ENCODE peak calls at places on chromosomes 2 and 18, in five cellular contexts. I is tibial nerve; G is ovary; Y is H9; C is CD8-positive, alpha-beta memory T cell. Z is an unnamed sample.
A peak's percentile ranks its signal among the peaks of the same experiment; 100 is the strongest.

GRCh38 chr2:172427990-172428840 is 829 bp downstream of the ITGA6 start:
- DNase-seq in I (peak; percentile 26), G (peak; percentile 18), Y (peak; percentile 63), C (peak; percentile 34), Z (no peak)

GRCh38 chr2:88626171-88627054 is 851 bp downstream of the EIF2AK3 start:
- DNase-seq in I (no peak), G (peak; percentile 26), Y (peak; percentile 45), C (peak; percentile 53), Z (no peak)

GRCh38 chr2:196808281-196808680 is 874 bp downstream of the C2orf66 start:
- DNase-seq in I (no peak), G (no peak), Y (no peak), C (no peak), Z (no peak)

GRCh38 chr2:10360460-10361219 is 57.9 kb downstream of the HPCAL1 start:
- DNase-seq in I (no peak), G (no peak), Y (no peak), C (no peak), Z (no peak)

GRCh38 chr2:70489165-70489564 is 64.5 kb downstream of the TGFA start:
- DNase-seq in I (no peak), G (no peak), Y (no peak), C (no peak), Z (no peak)

GRCh38 chr18:59353079-59353680 is 5.9 kb downstream of the LMAN1 start:
- DNase-seq in I (no peak), G (no peak), Y (no peak), C (no peak), Z (no peak)

GRCh38 chr2:62007555-62007954 is 102.1 kb downstream of the COMMD1 start:
- DNase-seq in I (no peak), G (no peak), Y (no peak), C (no peak), Z (no peak)

GRCh38 chr2:166333809-166334208 is 41.9 kb downstream of the SCN9A start:
- DNase-seq in I (no peak), G (no peak), Y (no peak), C (no peak), Z (no peak)

GRCh38 chr2:177796011-177796410 is 276.6 kb downstream of the PDE11A start:
- DNase-seq in I (no peak), G (no peak), Y (no peak), C (no peak), Z (no peak)

GRCh38 chr2:162430323-162430722 is 86.4 kb downstream of the GCA start:
- DNase-seq in I (no peak), G (no peak), Y (no peak), C (no peak), Z (no peak)

GRCh38 chr2:196441527-196441926 is 198.0 kb upstream of the CCDC150 start:
- DNase-seq in I (no peak), G (no peak), Y (no peak), C (no peak), Z (no peak)

GRCh38 chr18:57589162-57589561 is 2.7 kb upstream of the FECH start:
- DNase-seq in I (no peak), G (no peak), Y (no peak), C (no peak), Z (no peak)

GRCh38 chr2:780581-780980 is 103.4 kb upstream of the TMEM18 start:
- DNase-seq in I (no peak), G (no peak), Y (no peak), C (no peak), Z (no peak)

GRCh38 chr18:57426187-57426586 is 9.0 kb upstream of the ONECUT2 start:
- DNase-seq in I (no peak), G (no peak), Y (no peak), C (no peak), Z (no peak)

GRCh38 chr2:239818531-239819011 is 206.6 kb downstream of the NDUFA10 start:
- DNase-seq in I (no peak), G (no peak), Y (peak; percentile 17), C (no peak), Z (no peak)

GRCh38 chr2:28063492-28063962 is 173.0 kb downstream of the BABAM2 start:
- DNase-seq in I (no peak), G (no peak), Y (no peak), C (no peak), Z (no peak)

GRCh38 chr2:120722603-120723421 is 12.9 kb upstream of the GLI2 start:
- DNase-seq in I (no peak), G (no peak), Y (peak; percentile 40), C (no peak), Z (no peak)

GRCh38 chr2:47072018-47072691 is 83.0 kb downstream of the STPG4 start:
- DNase-seq in I (peak; percentile 82), G (peak; percentile 94), Y (peak; percentile 60), C (no peak), Z (no peak)

GRCh38 chr2:113272463-113272862 is 6.3 kb downstream of the PAX8 start:
- DNase-seq in I (no peak), G (no peak), Y (no peak), C (no peak), Z (no peak)

GRCh38 chr2:162072976-162073775 is 839 bp downstream of the DPP4 start:
- DNase-seq in I (no peak), G (peak; percentile 17), Y (no peak), C (no peak), Z (no peak)

DNA sequence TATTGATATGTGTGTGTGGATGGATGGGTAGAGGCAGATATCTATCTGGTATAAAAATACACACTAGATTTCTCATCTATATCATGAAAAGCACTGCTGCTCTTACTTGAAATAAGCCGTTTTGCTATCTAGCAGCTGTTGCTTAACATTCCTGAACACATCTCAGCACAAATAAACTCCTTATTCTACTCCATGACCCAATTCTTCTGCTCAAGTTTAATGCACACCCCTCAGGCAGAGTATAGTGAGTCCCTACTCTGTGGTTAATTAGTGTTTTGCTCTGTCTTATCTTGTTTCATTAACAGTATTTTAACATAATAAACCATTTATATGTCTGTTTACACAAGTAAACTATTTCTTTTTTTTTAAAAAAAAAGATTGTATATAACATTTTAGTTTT is 134.2 kb downstream of the CBLN2 start:
- DNase-seq in I (no peak), G (no peak), Y (no peak), C (no peak), Z (no peak)
- H3K27ac ChIP-seq in I (no peak overlapping the region), G (no peak overlapping the region), Y (no peak overlapping the region), C (no peak overlapping the region), Z (no peak overlapping the region)

DNA sequence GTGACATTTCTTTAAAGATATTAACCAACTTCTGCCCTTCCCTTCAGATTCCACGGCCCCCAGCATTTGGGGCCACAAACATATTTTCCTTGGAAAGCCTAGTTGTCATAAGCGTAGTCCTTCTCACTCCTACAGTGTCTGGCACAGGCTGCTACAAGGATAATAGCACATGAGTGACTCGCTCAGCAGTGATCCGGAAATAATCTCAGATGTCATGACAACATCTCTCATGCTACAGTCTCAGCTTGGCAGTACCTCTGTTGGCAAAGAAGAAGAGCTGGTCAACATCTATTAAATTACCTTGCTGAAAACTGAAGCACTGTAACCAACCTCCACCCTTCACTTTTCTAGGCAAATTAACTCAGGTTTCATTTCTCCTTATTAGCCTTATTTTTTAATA is 351.7 kb downstream of the RAD51AP2 start:
- DNase-seq in I (no peak), G (no peak), Y (no peak), C (no peak), Z (no peak)
- H3K27ac ChIP-seq in I (no peak overlapping the region), G (no peak overlapping the region), Y (no peak overlapping the region), C (no peak overlapping the region), Z (no peak overlapping the region)

DNA sequence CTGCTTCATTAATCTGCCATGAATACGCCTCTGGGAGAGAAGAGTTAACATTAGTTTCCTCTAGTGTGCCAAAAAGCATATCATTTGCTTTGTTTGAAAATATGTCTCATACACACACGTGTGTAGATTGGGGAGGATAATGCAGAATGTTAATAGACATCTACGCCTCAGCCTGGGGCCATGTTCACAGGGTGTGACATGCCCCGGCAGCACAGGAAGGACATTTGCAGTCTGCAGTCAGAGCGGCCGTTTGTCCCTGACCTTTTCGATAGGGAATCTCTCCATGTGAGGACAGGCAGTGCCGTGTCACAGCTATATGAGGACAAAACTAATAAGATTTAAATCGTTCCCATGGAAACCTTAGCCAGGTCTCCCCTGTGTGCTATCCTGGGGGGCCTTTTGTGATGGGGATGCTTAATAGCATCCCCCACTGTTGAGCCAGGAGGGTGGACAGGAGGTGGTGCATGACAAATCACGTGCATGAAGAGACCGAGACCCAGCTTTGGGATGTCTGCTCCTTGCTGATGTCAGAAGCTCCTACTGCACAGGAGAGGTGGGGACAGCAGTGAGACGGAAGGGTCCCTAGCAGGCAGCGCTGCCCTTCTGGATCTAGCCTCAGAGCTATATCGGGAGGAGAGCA is 100.5 kb downstream of the RNF144A start:
- DNase-seq in I (no peak), G (no peak), Y (peak; percentile 13), C (no peak), Z (no peak)
- H3K27ac ChIP-seq in I (peak overlapping the region; percentile 61), G (no peak overlapping the region), Y (no peak overlapping the region), C (no peak overlapping the region), Z (no peak overlapping the region)

GRCh38 chr18:48576454-48576766 is 37.6 kb downstream of the CTIF start:
- DNase-seq in I (no peak), G (no peak), Y (no peak), C (no peak), Z (no peak)
- H3K27ac ChIP-seq in I (peak overlapping the region; percentile 68), G (no peak overlapping the region), Y (no peak overlapping the region), C (no peak overlapping the region), Z (no peak overlapping the region)

GRCh38 chr2:55772309-55772980 is 78.8 kb upstream of the PNPT1 start:
- DNase-seq in I (no peak), G (no peak), Y (no peak), C (no peak), Z (no peak)

GRCh38 chr2:55775828-55776227 is 82.2 kb upstream of the PNPT1 start:
- DNase-seq in I (no peak), G (no peak), Y (no peak), C (no peak), Z (no peak)

GRCh38 chr2:55776966-55777365 is 83.3 kb upstream of the PNPT1 start:
- DNase-seq in I (no peak), G (no peak), Y (no peak), C (no peak), Z (no peak)

GRCh38 chr2:55779459-55780421 is 86.1 kb upstream of the PNPT1 start:
- DNase-seq in I (no peak), G (no peak), Y (no peak), C (no peak), Z (no peak)

DNA sequence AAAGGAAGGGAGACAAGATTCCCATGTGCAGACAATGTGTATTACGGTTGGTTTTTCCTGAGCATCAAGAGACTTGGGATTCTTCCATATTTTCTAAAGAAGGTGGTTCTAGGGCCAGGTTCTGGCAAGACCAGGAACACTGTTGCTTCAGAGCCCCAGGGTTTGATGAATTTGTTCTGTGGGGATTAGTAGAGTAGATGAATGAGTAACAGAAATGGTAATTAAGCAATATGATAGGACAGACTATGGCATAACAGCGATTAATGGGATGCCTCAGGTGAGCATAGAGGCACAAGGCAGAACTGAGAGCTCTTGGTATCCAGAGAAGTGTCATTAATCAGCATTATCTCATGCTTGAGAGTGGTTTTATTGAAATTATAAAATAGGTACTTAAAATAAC is 82.8 kb upstream of the PNPT1 start:
- DNase-seq in I (no peak), G (no peak), Y (no peak), C (no peak), Z (no peak)
- H3K27ac ChIP-seq in I (no peak overlapping the region), G (no peak overlapping the region), Y (no peak overlapping the region), C (no peak overlapping the region), Z (no peak overlapping the region)